ENCODE peak calls at places on chromosomes 1 and 21, in nine cellular contexts. One of them, this sample, is unnamed.
A peak's percentile ranks its signal among the peaks of the same experiment; 100 is the strongest.

GRCh38 chr21:29007801-29008200 is 11.3 kb downstream of the RWDD2B start:
- DNase-seq in BE2C: no peak
- DNase-seq in OCI-LY7: no peak
- DNase-seq in cardiac muscle cell: no peak
- DNase-seq in lung: no peak
- DNase-seq in heart right ventricle: no peak
- DNase-seq in coronary artery: no peak
- DNase-seq in heart left ventricle: no peak
- DNase-seq in IMR-90: peak; percentile 33
- DNase-seq in this sample: no peak

GRCh38 chr1:58396150-58396549 is 150.4 kb downstream of the OMA1 start:
- DNase-seq in coronary artery: no peak
- DNase-seq in heart left ventricle: no peak
- DNase-seq in IMR-90: no peak
- DNase-seq in OCI-LY7: no peak
- DNase-seq in lung: no peak
- DNase-seq in heart right ventricle: no peak
- DNase-seq in cardiac muscle cell: no peak
- DNase-seq in BE2C: no peak
- DNase-seq in this sample: peak; percentile 13

GRCh38 chr1:29269356-29269755 is 33.0 kb downstream of the PTPRU start:
- DNase-seq in OCI-LY7: no peak
- DNase-seq in BE2C: no peak
- DNase-seq in coronary artery: no peak
- DNase-seq in heart right ventricle: no peak
- DNase-seq in IMR-90: no peak
- DNase-seq in cardiac muscle cell: no peak
- DNase-seq in lung: no peak
- DNase-seq in heart left ventricle: no peak
- DNase-seq in this sample: no peak

GRCh38 chr1:81559662-81560350 is 240.9 kb upstream of the ADGRL2 start:
- DNase-seq in lung: no peak
- DNase-seq in OCI-LY7: no peak
- DNase-seq in coronary artery: no peak
- DNase-seq in heart right ventricle: no peak
- DNase-seq in cardiac muscle cell: no peak
- DNase-seq in IMR-90: no peak
- DNase-seq in heart left ventricle: no peak
- DNase-seq in BE2C: no peak
- DNase-seq in this sample: no peak

GRCh38 chr1:157114183-157115121 is 14.8 kb upstream of the ETV3L start:
- DNase-seq in OCI-LY7: no peak
- DNase-seq in BE2C: no peak
- DNase-seq in cardiac muscle cell: no peak
- DNase-seq in coronary artery: no peak
- DNase-seq in lung: no peak
- DNase-seq in IMR-90: no peak
- DNase-seq in heart right ventricle: no peak
- DNase-seq in heart left ventricle: no peak
- DNase-seq in this sample: no peak

GRCh38 chr1:91783423-91784162 is 102.4 kb downstream of the TGFBR3 start:
- DNase-seq in cardiac muscle cell: peak; percentile 82
- DNase-seq in lung: no peak
- DNase-seq in coronary artery: no peak
- DNase-seq in heart left ventricle: no peak
- DNase-seq in heart right ventricle: no peak
- DNase-seq in OCI-LY7: no peak
- DNase-seq in IMR-90: peak; percentile 69
- DNase-seq in BE2C: no peak
- DNase-seq in this sample: no peak

GRCh38 chr1:168488153-168488552 is 55.6 kb downstream of the XCL2 start:
- DNase-seq in OCI-LY7: no peak
- DNase-seq in heart left ventricle: peak; percentile 67
- DNase-seq in lung: no peak
- DNase-seq in cardiac muscle cell: peak; percentile 86
- DNase-seq in coronary artery: no peak
- DNase-seq in heart right ventricle: peak; percentile 27
- DNase-seq in IMR-90: peak; percentile 25
- DNase-seq in BE2C: peak; percentile 20
- DNase-seq in this sample: peak; percentile 92

GRCh38 chr1:44714944-44715571 is 15.9 kb downstream of the RNU5D-1 start:
- DNase-seq in cardiac muscle cell: peak; percentile 87
- DNase-seq in IMR-90: peak; percentile 73
- DNase-seq in coronary artery: no peak
- DNase-seq in BE2C: peak; percentile 50
- DNase-seq in heart right ventricle: no peak
- DNase-seq in lung: peak; percentile 71
- DNase-seq in heart left ventricle: peak; percentile 43
- DNase-seq in OCI-LY7: peak; percentile 92
- DNase-seq in this sample: peak; percentile 88

GRCh38 chr1:232486454-232487202 is 143.3 kb downstream of the SIPA1L2 start:
- DNase-seq in lung: no peak
- DNase-seq in BE2C: no peak
- DNase-seq in heart right ventricle: no peak
- DNase-seq in IMR-90: peak; percentile 52
- DNase-seq in coronary artery: no peak
- DNase-seq in cardiac muscle cell: no peak
- DNase-seq in OCI-LY7: no peak
- DNase-seq in heart left ventricle: no peak
- DNase-seq in this sample: no peak

GRCh38 chr1:16249838-16250241 is 12.9 kb upstream of the CPLANE2 start:
- DNase-seq in heart left ventricle: no peak
- DNase-seq in coronary artery: no peak
- DNase-seq in lung: no peak
- DNase-seq in BE2C: no peak
- DNase-seq in cardiac muscle cell: peak; percentile 93
- DNase-seq in OCI-LY7: no peak
- DNase-seq in IMR-90: peak; percentile 76
- DNase-seq in heart right ventricle: no peak
- DNase-seq in this sample: peak; percentile 68

DNA sequence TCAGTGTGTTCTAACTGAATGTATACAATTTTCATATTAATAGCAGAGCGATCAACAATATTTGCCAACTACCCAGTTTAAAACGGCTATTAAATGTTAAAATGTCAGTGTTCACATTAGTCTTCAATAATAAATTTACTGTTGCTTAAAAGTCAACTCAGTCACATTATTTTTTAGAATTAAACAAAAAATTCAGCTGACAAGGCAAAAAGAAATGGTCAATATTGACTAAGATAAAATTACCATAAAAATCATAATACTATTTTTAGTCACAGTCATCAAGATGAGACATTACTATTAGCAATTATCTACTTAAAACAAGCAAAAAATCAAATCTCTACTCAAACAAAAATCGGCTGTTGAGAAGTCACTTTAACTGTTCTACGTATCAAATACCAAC is 1.5 kb downstream of the ANKRD13C start:
- DNase-seq in heart left ventricle: no peak
- DNase-seq in heart right ventricle: no peak
- DNase-seq in coronary artery: no peak
- DNase-seq in IMR-90: no peak
- DNase-seq in OCI-LY7: no peak
- DNase-seq in BE2C: no peak
- DNase-seq in lung: no peak
- DNase-seq in cardiac muscle cell: no peak
- DNase-seq in this sample: no peak
- H3K4me3 ChIP-seq in heart left ventricle: peak overlapping the region; percentile 71
- H3K4me3 ChIP-seq in heart right ventricle: peak overlapping the region; percentile 67
- H3K4me3 ChIP-seq in coronary artery: peak overlapping the region; percentile 86
- H3K4me3 ChIP-seq in IMR-90: peak overlapping the region; percentile 78
- H3K4me3 ChIP-seq in OCI-LY7: peak overlapping the region; percentile 74
- H3K4me3 ChIP-seq in BE2C: peak overlapping the region; percentile 82
- H3K4me3 ChIP-seq in lung: peak overlapping the region; percentile 87
- H3K4me3 ChIP-seq in cardiac muscle cell: peak overlapping the region; percentile 49
- H3K4me3 ChIP-seq in this sample: peak overlapping the region; percentile 93

DNA sequence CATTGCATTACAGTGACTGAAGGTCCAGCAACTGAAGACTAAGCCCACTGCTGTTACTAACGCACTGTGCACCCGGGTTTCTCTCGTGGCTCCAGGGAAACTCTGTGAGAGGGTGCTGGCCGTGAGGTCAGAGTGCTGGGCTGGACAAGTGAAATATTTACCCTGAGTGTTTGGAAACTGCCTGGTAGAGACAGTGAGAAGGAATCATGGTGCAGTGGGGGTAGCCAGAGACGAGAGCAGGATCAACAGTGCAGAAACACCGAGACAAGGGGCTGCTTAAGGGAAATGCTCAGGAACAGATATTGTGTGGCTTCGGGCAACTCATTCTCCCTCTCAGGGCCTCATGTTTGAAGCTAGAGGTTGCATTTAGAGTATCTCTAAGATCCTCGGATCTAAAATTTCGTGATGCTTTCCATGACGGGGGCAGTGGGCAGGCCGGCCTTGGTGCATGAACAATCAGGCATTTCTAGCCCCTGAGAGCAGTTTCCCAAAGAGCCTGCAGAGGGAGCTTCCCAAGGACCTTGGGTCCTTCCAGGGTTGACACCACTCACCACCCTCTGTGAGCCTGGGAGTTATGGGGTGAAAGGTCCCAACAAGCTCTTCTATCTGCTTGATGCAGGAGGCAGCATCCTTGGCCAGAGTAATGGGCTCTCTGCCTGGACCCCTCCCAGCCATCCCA is 9.7 kb downstream of the CD2 start:
- DNase-seq in lung: peak; percentile 27
- DNase-seq in OCI-LY7: peak; percentile 44
- DNase-seq in BE2C: peak; percentile 47
- DNase-seq in heart right ventricle: no peak
- DNase-seq in cardiac muscle cell: peak; percentile 26
- DNase-seq in IMR-90: no peak
- DNase-seq in coronary artery: no peak
- DNase-seq in heart left ventricle: no peak
- DNase-seq in this sample: no peak
- TF ChIP-seq CTCF in lung: no peak
- TF ChIP-seq CTCF in OCI-LY7: peak; percentile 70
- TF ChIP-seq CTCF in BE2C: peak; percentile 68
- TF ChIP-seq CTCF in heart right ventricle: peak; percentile 40
- TF ChIP-seq CTCF in cardiac muscle cell: peak; percentile 61
- TF ChIP-seq CTCF in IMR-90: peak; percentile 8
- TF ChIP-seq CTCF in coronary artery: no peak
- TF ChIP-seq CTCF in heart left ventricle: peak; percentile 20
- TF ChIP-seq CTCF in this sample: peak; percentile 31

GRCh38 chr1:189150624-189151023 is 1327.0 kb downstream of the BRINP3 start:
- DNase-seq in heart left ventricle: no peak
- DNase-seq in lung: no peak
- DNase-seq in coronary artery: no peak
- DNase-seq in cardiac muscle cell: no peak
- DNase-seq in BE2C: no peak
- DNase-seq in IMR-90: no peak
- DNase-seq in OCI-LY7: no peak
- DNase-seq in heart right ventricle: no peak
- DNase-seq in this sample: no peak
- H3K4me3 ChIP-seq in heart left ventricle: no peak overlapping the region
- H3K4me3 ChIP-seq in lung: no peak overlapping the region
- H3K4me3 ChIP-seq in coronary artery: no peak overlapping the region
- H3K4me3 ChIP-seq in cardiac muscle cell: no peak overlapping the region
- H3K4me3 ChIP-seq in BE2C: no peak overlapping the region
- H3K4me3 ChIP-seq in IMR-90: no peak overlapping the region
- H3K4me3 ChIP-seq in OCI-LY7: no peak overlapping the region
- H3K4me3 ChIP-seq in heart right ventricle: no peak overlapping the region
- H3K4me3 ChIP-seq in this sample: no peak overlapping the region

DNA sequence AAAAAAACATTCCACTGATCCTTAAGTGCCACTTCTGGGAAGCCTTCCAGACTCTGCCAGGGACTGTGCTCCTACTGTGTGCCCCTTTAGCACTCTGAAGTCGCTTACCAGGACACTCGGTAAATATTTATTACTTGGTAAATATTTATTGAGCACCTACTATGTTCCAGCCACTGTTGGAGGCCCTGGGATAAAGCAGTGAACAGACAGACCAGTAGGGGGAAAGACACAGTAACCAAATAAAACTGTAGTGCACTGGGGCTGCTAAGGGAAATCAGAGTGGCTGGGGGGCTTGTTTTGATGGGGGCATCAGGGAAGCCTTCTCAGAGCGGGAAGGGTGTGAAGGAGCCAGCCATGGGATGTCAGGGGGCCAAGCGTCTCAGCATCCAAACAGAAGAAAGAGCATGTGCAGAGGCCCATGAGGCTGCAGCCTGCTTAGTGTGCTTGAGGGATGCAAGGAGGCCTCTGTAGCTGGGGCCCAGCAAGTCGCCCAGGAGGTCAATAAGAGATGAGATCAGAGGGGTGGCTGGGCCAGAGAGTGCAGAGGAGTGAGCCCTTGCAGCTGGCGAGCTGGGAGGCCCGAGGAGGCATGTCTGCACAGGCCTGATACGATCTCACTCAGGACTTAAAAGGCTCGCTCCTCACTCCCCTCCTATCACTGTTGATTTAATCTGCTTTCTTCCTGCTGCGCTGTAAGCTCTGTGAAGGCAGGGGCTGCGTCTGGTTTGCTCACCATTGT is 28.6 kb downstream of the KAZN start:
- DNase-seq in OCI-LY7: no peak
- DNase-seq in heart right ventricle: peak; percentile 30
- DNase-seq in IMR-90: peak; percentile 3
- DNase-seq in lung: peak; percentile 29
- DNase-seq in BE2C: peak; percentile 9
- DNase-seq in cardiac muscle cell: peak; percentile 33
- DNase-seq in heart left ventricle: peak; percentile 77
- DNase-seq in coronary artery: no peak
- DNase-seq in this sample: peak; percentile 21
- TF ChIP-seq CTCF in OCI-LY7: no peak
- TF ChIP-seq CTCF in heart right ventricle: no peak
- TF ChIP-seq CTCF in IMR-90: no peak
- TF ChIP-seq CTCF in lung: no peak
- TF ChIP-seq CTCF in BE2C: no peak
- TF ChIP-seq CTCF in cardiac muscle cell: no peak
- TF ChIP-seq CTCF in heart left ventricle: no peak
- TF ChIP-seq CTCF in coronary artery: no peak
- TF ChIP-seq CTCF in this sample: no peak

GRCh38 chr1:26542781-26543443 is 13.4 kb downstream of the RPS6KA1 start:
- DNase-seq in cardiac muscle cell: no peak
- DNase-seq in coronary artery: no peak
- DNase-seq in IMR-90: no peak
- DNase-seq in heart left ventricle: no peak
- DNase-seq in BE2C: no peak
- DNase-seq in lung: no peak
- DNase-seq in heart right ventricle: no peak
- DNase-seq in OCI-LY7: peak; percentile 89
- DNase-seq in this sample: no peak
- H3K4me3 ChIP-seq in cardiac muscle cell: no peak overlapping the region
- H3K4me3 ChIP-seq in coronary artery: peak overlapping the region; percentile 24
- H3K4me3 ChIP-seq in IMR-90: no peak overlapping the region
- H3K4me3 ChIP-seq in heart left ventricle: no peak overlapping the region
- H3K4me3 ChIP-seq in BE2C: no peak overlapping the region
- H3K4me3 ChIP-seq in lung: no peak overlapping the region
- H3K4me3 ChIP-seq in heart right ventricle: no peak overlapping the region
- H3K4me3 ChIP-seq in OCI-LY7: peak overlapping the region; percentile 64
- H3K4me3 ChIP-seq in this sample: no peak overlapping the region

This sample was measured in foreskin fibroblast.